ENCODE peak calls at places on chromosomes 7 and 10, in seven cellular contexts. One of them, this sample, is unnamed.

GRCh38 chr7:140977351-140978140 is 37.2 kb downstream of the MRPS33 start:
- ATAC-seq in Right ventricle myocardium superior: no peak
- ATAC-seq in pancreas: no peak
- ATAC-seq in stimulated activated naive B cell treated with anti-CD40 and anti-IgM and Interleukin-4, amounts not matched to agents 10 μg/mL and 1 μg/mL and 100 μg/mL, for 72 hours: no peak
- ATAC-seq in effector memory CD8-positive, alpha-beta T cell: no peak
- ATAC-seq in foreskin keratinocyte: no peak
- ATAC-seq in activated CD8-positive, alpha-beta memory T cell treated with anti-CD3 and anti-CD28 coated beads, Interleukin-2, amount 10 ng/mL, durations not matched to agents 7 days and 5 days: no peak
- ATAC-seq in this sample: no peak

GRCh38 chr7:3722396-3722846 is 421.4 kb downstream of the SDK1 start:
- ATAC-seq in Right ventricle myocardium superior: peak
- ATAC-seq in pancreas: no peak
- ATAC-seq in stimulated activated naive B cell treated with anti-CD40 and anti-IgM and Interleukin-4, amounts not matched to agents 10 μg/mL and 1 μg/mL and 100 μg/mL, for 72 hours: no peak
- ATAC-seq in effector memory CD8-positive, alpha-beta T cell: no peak
- ATAC-seq in foreskin keratinocyte: no peak
- ATAC-seq in activated CD8-positive, alpha-beta memory T cell treated with anti-CD3 and anti-CD28 coated beads, Interleukin-2, amount 10 ng/mL, durations not matched to agents 7 days and 5 days: no peak
- ATAC-seq in this sample: no peak

GRCh38 chr10:124072106-124072505 is 21.3 kb downstream of the CHST15 start:
- ATAC-seq in Right ventricle myocardium superior: no peak
- ATAC-seq in pancreas: no peak
- ATAC-seq in stimulated activated naive B cell treated with anti-CD40 and anti-IgM and Interleukin-4, amounts not matched to agents 10 μg/mL and 1 μg/mL and 100 μg/mL, for 72 hours: peak
- ATAC-seq in effector memory CD8-positive, alpha-beta T cell: no peak
- ATAC-seq in foreskin keratinocyte: no peak
- ATAC-seq in activated CD8-positive, alpha-beta memory T cell treated with anti-CD3 and anti-CD28 coated beads, Interleukin-2, amount 10 ng/mL, durations not matched to agents 7 days and 5 days: no peak
- ATAC-seq in this sample: no peak

GRCh38 chr10:100168313-100168643 is 17.6 kb downstream of the ERLIN1 start:
- ATAC-seq in Right ventricle myocardium superior: no peak
- ATAC-seq in pancreas: no peak
- ATAC-seq in stimulated activated naive B cell treated with anti-CD40 and anti-IgM and Interleukin-4, amounts not matched to agents 10 μg/mL and 1 μg/mL and 100 μg/mL, for 72 hours: no peak
- ATAC-seq in effector memory CD8-positive, alpha-beta T cell: no peak
- ATAC-seq in foreskin keratinocyte: no peak
- ATAC-seq in activated CD8-positive, alpha-beta memory T cell treated with anti-CD3 and anti-CD28 coated beads, Interleukin-2, amount 10 ng/mL, durations not matched to agents 7 days and 5 days: peak
- ATAC-seq in this sample: no peak

GRCh38 chr7:128431221-128431620 is 21.4 kb upstream of the IMPDH1 start:
- ATAC-seq in Right ventricle myocardium superior: no peak
- ATAC-seq in pancreas: no peak
- ATAC-seq in stimulated activated naive B cell treated with anti-CD40 and anti-IgM and Interleukin-4, amounts not matched to agents 10 μg/mL and 1 μg/mL and 100 μg/mL, for 72 hours: no peak
- ATAC-seq in effector memory CD8-positive, alpha-beta T cell: no peak
- ATAC-seq in foreskin keratinocyte: peak
- ATAC-seq in activated CD8-positive, alpha-beta memory T cell treated with anti-CD3 and anti-CD28 coated beads, Interleukin-2, amount 10 ng/mL, durations not matched to agents 7 days and 5 days: no peak
- ATAC-seq in this sample: no peak

GRCh38 chr7:15848362-15848761 is 161.9 kb upstream of the MEOX2 start:
- ATAC-seq in Right ventricle myocardium superior: no peak
- ATAC-seq in pancreas: no peak
- ATAC-seq in stimulated activated naive B cell treated with anti-CD40 and anti-IgM and Interleukin-4, amounts not matched to agents 10 μg/mL and 1 μg/mL and 100 μg/mL, for 72 hours: no peak
- ATAC-seq in effector memory CD8-positive, alpha-beta T cell: no peak
- ATAC-seq in foreskin keratinocyte: no peak
- ATAC-seq in activated CD8-positive, alpha-beta memory T cell treated with anti-CD3 and anti-CD28 coated beads, Interleukin-2, amount 10 ng/mL, durations not matched to agents 7 days and 5 days: no peak
- ATAC-seq in this sample: no peak

GRCh38 chr7:351256-351655 is 61.3 kb downstream of the FOXL3 start:
- ATAC-seq in Right ventricle myocardium superior: no peak
- ATAC-seq in pancreas: no peak
- ATAC-seq in stimulated activated naive B cell treated with anti-CD40 and anti-IgM and Interleukin-4, amounts not matched to agents 10 μg/mL and 1 μg/mL and 100 μg/mL, for 72 hours: peak
- ATAC-seq in effector memory CD8-positive, alpha-beta T cell: peak
- ATAC-seq in foreskin keratinocyte: no peak
- ATAC-seq in activated CD8-positive, alpha-beta memory T cell treated with anti-CD3 and anti-CD28 coated beads, Interleukin-2, amount 10 ng/mL, durations not matched to agents 7 days and 5 days: peak
- ATAC-seq in this sample: no peak

GRCh38 chr10:118809372-118809695 is 54.6 kb upstream of the CACUL1 start:
- ATAC-seq in Right ventricle myocardium superior: peak
- ATAC-seq in pancreas: no peak
- ATAC-seq in stimulated activated naive B cell treated with anti-CD40 and anti-IgM and Interleukin-4, amounts not matched to agents 10 μg/mL and 1 μg/mL and 100 μg/mL, for 72 hours: no peak
- ATAC-seq in effector memory CD8-positive, alpha-beta T cell: no peak
- ATAC-seq in foreskin keratinocyte: no peak
- ATAC-seq in activated CD8-positive, alpha-beta memory T cell treated with anti-CD3 and anti-CD28 coated beads, Interleukin-2, amount 10 ng/mL, durations not matched to agents 7 days and 5 days: no peak
- ATAC-seq in this sample: no peak

GRCh38 chr7:131692131-131692960 is 135.9 kb upstream of the PODXL start:
- ATAC-seq in Right ventricle myocardium superior: peak
- ATAC-seq in pancreas: peak
- ATAC-seq in stimulated activated naive B cell treated with anti-CD40 and anti-IgM and Interleukin-4, amounts not matched to agents 10 μg/mL and 1 μg/mL and 100 μg/mL, for 72 hours: peak
- ATAC-seq in effector memory CD8-positive, alpha-beta T cell: no peak
- ATAC-seq in foreskin keratinocyte: peak
- ATAC-seq in activated CD8-positive, alpha-beta memory T cell treated with anti-CD3 and anti-CD28 coated beads, Interleukin-2, amount 10 ng/mL, durations not matched to agents 7 days and 5 days: peak
- ATAC-seq in this sample: peak

GRCh38 chr7:105690286-105690915 is 109.1 kb upstream of the EFCAB10 start:
- ATAC-seq in Right ventricle myocardium superior: no peak
- ATAC-seq in pancreas: no peak
- ATAC-seq in stimulated activated naive B cell treated with anti-CD40 and anti-IgM and Interleukin-4, amounts not matched to agents 10 μg/mL and 1 μg/mL and 100 μg/mL, for 72 hours: no peak
- ATAC-seq in effector memory CD8-positive, alpha-beta T cell: no peak
- ATAC-seq in foreskin keratinocyte: no peak
- ATAC-seq in activated CD8-positive, alpha-beta memory T cell treated with anti-CD3 and anti-CD28 coated beads, Interleukin-2, amount 10 ng/mL, durations not matched to agents 7 days and 5 days: no peak
- ATAC-seq in this sample: no peak

GRCh38 chr10:124700293-124701037 is 43.7 kb downstream of the FAM53B start:
- ATAC-seq in Right ventricle myocardium superior: no peak
- ATAC-seq in pancreas: no peak
- ATAC-seq in stimulated activated naive B cell treated with anti-CD40 and anti-IgM and Interleukin-4, amounts not matched to agents 10 μg/mL and 1 μg/mL and 100 μg/mL, for 72 hours: peak
- ATAC-seq in effector memory CD8-positive, alpha-beta T cell: no peak
- ATAC-seq in foreskin keratinocyte: no peak
- ATAC-seq in activated CD8-positive, alpha-beta memory T cell treated with anti-CD3 and anti-CD28 coated beads, Interleukin-2, amount 10 ng/mL, durations not matched to agents 7 days and 5 days: no peak
- ATAC-seq in this sample: no peak

GRCh38 chr7:111175908-111176307 is 85.0 kb downstream of the LRRN3 start:
- ATAC-seq in Right ventricle myocardium superior: no peak
- ATAC-seq in pancreas: no peak
- ATAC-seq in stimulated activated naive B cell treated with anti-CD40 and anti-IgM and Interleukin-4, amounts not matched to agents 10 μg/mL and 1 μg/mL and 100 μg/mL, for 72 hours: no peak
- ATAC-seq in effector memory CD8-positive, alpha-beta T cell: no peak
- ATAC-seq in foreskin keratinocyte: no peak
- ATAC-seq in activated CD8-positive, alpha-beta memory T cell treated with anti-CD3 and anti-CD28 coated beads, Interleukin-2, amount 10 ng/mL, durations not matched to agents 7 days and 5 days: no peak
- ATAC-seq in this sample: no peak

GRCh38 chr10:15472431-15473400 is 101.6 kb upstream of the FAM171A1 start:
- ATAC-seq in Right ventricle myocardium superior: peak
- ATAC-seq in pancreas: no peak
- ATAC-seq in stimulated activated naive B cell treated with anti-CD40 and anti-IgM and Interleukin-4, amounts not matched to agents 10 μg/mL and 1 μg/mL and 100 μg/mL, for 72 hours: no peak
- ATAC-seq in effector memory CD8-positive, alpha-beta T cell: no peak
- ATAC-seq in foreskin keratinocyte: no peak
- ATAC-seq in activated CD8-positive, alpha-beta memory T cell treated with anti-CD3 and anti-CD28 coated beads, Interleukin-2, amount 10 ng/mL, durations not matched to agents 7 days and 5 days: no peak
- ATAC-seq in this sample: peak

GRCh38 chr10:42650374-42650773 is 12.0 kb upstream of the ZNF33B start:
- ATAC-seq in Right ventricle myocardium superior: no peak
- ATAC-seq in pancreas: no peak
- ATAC-seq in stimulated activated naive B cell treated with anti-CD40 and anti-IgM and Interleukin-4, amounts not matched to agents 10 μg/mL and 1 μg/mL and 100 μg/mL, for 72 hours: no peak
- ATAC-seq in effector memory CD8-positive, alpha-beta T cell: no peak
- ATAC-seq in foreskin keratinocyte: no peak
- ATAC-seq in activated CD8-positive, alpha-beta memory T cell treated with anti-CD3 and anti-CD28 coated beads, Interleukin-2, amount 10 ng/mL, durations not matched to agents 7 days and 5 days: no peak
- ATAC-seq in this sample: no peak

GRCh38 chr7:151626422-151627115 is 106.9 kb upstream of the RHEB start:
- ATAC-seq in Right ventricle myocardium superior: peak
- ATAC-seq in pancreas: peak
- ATAC-seq in stimulated activated naive B cell treated with anti-CD40 and anti-IgM and Interleukin-4, amounts not matched to agents 10 μg/mL and 1 μg/mL and 100 μg/mL, for 72 hours: peak
- ATAC-seq in effector memory CD8-positive, alpha-beta T cell: no peak
- ATAC-seq in foreskin keratinocyte: peak
- ATAC-seq in activated CD8-positive, alpha-beta memory T cell treated with anti-CD3 and anti-CD28 coated beads, Interleukin-2, amount 10 ng/mL, durations not matched to agents 7 days and 5 days: peak
- ATAC-seq in this sample: peak

GRCh38 chr7:51186531-51186930 is 130.1 kb downstream of the COBL start:
- ATAC-seq in Right ventricle myocardium superior: peak
- ATAC-seq in pancreas: no peak
- ATAC-seq in stimulated activated naive B cell treated with anti-CD40 and anti-IgM and Interleukin-4, amounts not matched to agents 10 μg/mL and 1 μg/mL and 100 μg/mL, for 72 hours: no peak
- ATAC-seq in effector memory CD8-positive, alpha-beta T cell: no peak
- ATAC-seq in foreskin keratinocyte: peak
- ATAC-seq in activated CD8-positive, alpha-beta memory T cell treated with anti-CD3 and anti-CD28 coated beads, Interleukin-2, amount 10 ng/mL, durations not matched to agents 7 days and 5 days: no peak
- ATAC-seq in this sample: no peak

GRCh38 chr10:15244635-15245197 is 76.2 kb upstream of the NMT2 start:
- ATAC-seq in Right ventricle myocardium superior: no peak
- ATAC-seq in pancreas: no peak
- ATAC-seq in stimulated activated naive B cell treated with anti-CD40 and anti-IgM and Interleukin-4, amounts not matched to agents 10 μg/mL and 1 μg/mL and 100 μg/mL, for 72 hours: no peak
- ATAC-seq in effector memory CD8-positive, alpha-beta T cell: no peak
- ATAC-seq in foreskin keratinocyte: no peak
- ATAC-seq in activated CD8-positive, alpha-beta memory T cell treated with anti-CD3 and anti-CD28 coated beads, Interleukin-2, amount 10 ng/mL, durations not matched to agents 7 days and 5 days: peak
- ATAC-seq in this sample: no peak

GRCh38 chr7:29042893-29043292 is 84.8 kb upstream of the TRIL start:
- ATAC-seq in Right ventricle myocardium superior: no peak
- ATAC-seq in pancreas: peak
- ATAC-seq in stimulated activated naive B cell treated with anti-CD40 and anti-IgM and Interleukin-4, amounts not matched to agents 10 μg/mL and 1 μg/mL and 100 μg/mL, for 72 hours: no peak
- ATAC-seq in effector memory CD8-positive, alpha-beta T cell: no peak
- ATAC-seq in foreskin keratinocyte: no peak
- ATAC-seq in activated CD8-positive, alpha-beta memory T cell treated with anti-CD3 and anti-CD28 coated beads, Interleukin-2, amount 10 ng/mL, durations not matched to agents 7 days and 5 days: no peak
- ATAC-seq in this sample: no peak

GRCh38 chr7:106206826-106207541 is 77.8 kb downstream of the NAMPT start:
- ATAC-seq in Right ventricle myocardium superior: peak
- ATAC-seq in pancreas: peak
- ATAC-seq in stimulated activated naive B cell treated with anti-CD40 and anti-IgM and Interleukin-4, amounts not matched to agents 10 μg/mL and 1 μg/mL and 100 μg/mL, for 72 hours: no peak
- ATAC-seq in effector memory CD8-positive, alpha-beta T cell: no peak
- ATAC-seq in foreskin keratinocyte: no peak
- ATAC-seq in activated CD8-positive, alpha-beta memory T cell treated with anti-CD3 and anti-CD28 coated beads, Interleukin-2, amount 10 ng/mL, durations not matched to agents 7 days and 5 days: no peak
- ATAC-seq in this sample: no peak

GRCh38 chr7:155210386-155210785 is 87.3 kb upstream of the INSIG1 start:
- ATAC-seq in Right ventricle myocardium superior: no peak
- ATAC-seq in pancreas: no peak
- ATAC-seq in stimulated activated naive B cell treated with anti-CD40 and anti-IgM and Interleukin-4, amounts not matched to agents 10 μg/mL and 1 μg/mL and 100 μg/mL, for 72 hours: no peak
- ATAC-seq in effector memory CD8-positive, alpha-beta T cell: no peak
- ATAC-seq in foreskin keratinocyte: peak
- ATAC-seq in activated CD8-positive, alpha-beta memory T cell treated with anti-CD3 and anti-CD28 coated beads, Interleukin-2, amount 10 ng/mL, durations not matched to agents 7 days and 5 days: no peak
- ATAC-seq in this sample: no peak

GRCh38 chr7:130154131-130154500 is 51.1 kb downstream of the TMEM209 start:
- ATAC-seq in Right ventricle myocardium superior: peak
- ATAC-seq in pancreas: peak
- ATAC-seq in stimulated activated naive B cell treated with anti-CD40 and anti-IgM and Interleukin-4, amounts not matched to agents 10 μg/mL and 1 μg/mL and 100 μg/mL, for 72 hours: no peak
- ATAC-seq in effector memory CD8-positive, alpha-beta T cell: no peak
- ATAC-seq in foreskin keratinocyte: peak
- ATAC-seq in activated CD8-positive, alpha-beta memory T cell treated with anti-CD3 and anti-CD28 coated beads, Interleukin-2, amount 10 ng/mL, durations not matched to agents 7 days and 5 days: no peak
- ATAC-seq in this sample: peak

GRCh38 chr7:154898973-154899855 is 103.7 kb downstream of the PAXIP1 start:
- ATAC-seq in Right ventricle myocardium superior: no peak
- ATAC-seq in pancreas: no peak
- ATAC-seq in stimulated activated naive B cell treated with anti-CD40 and anti-IgM and Interleukin-4, amounts not matched to agents 10 μg/mL and 1 μg/mL and 100 μg/mL, for 72 hours: no peak
- ATAC-seq in effector memory CD8-positive, alpha-beta T cell: no peak
- ATAC-seq in foreskin keratinocyte: no peak
- ATAC-seq in activated CD8-positive, alpha-beta memory T cell treated with anti-CD3 and anti-CD28 coated beads, Interleukin-2, amount 10 ng/mL, durations not matched to agents 7 days and 5 days: no peak
- ATAC-seq in this sample: no peak

GRCh38 chr7:100124301-100125229 is 2.2 kb upstream of the MBLAC1 start:
- ATAC-seq in Right ventricle myocardium superior: no peak
- ATAC-seq in pancreas: no peak
- ATAC-seq in stimulated activated naive B cell treated with anti-CD40 and anti-IgM and Interleukin-4, amounts not matched to agents 10 μg/mL and 1 μg/mL and 100 μg/mL, for 72 hours: no peak
- ATAC-seq in effector memory CD8-positive, alpha-beta T cell: no peak
- ATAC-seq in foreskin keratinocyte: no peak
- ATAC-seq in activated CD8-positive, alpha-beta memory T cell treated with anti-CD3 and anti-CD28 coated beads, Interleukin-2, amount 10 ng/mL, durations not matched to agents 7 days and 5 days: no peak
- ATAC-seq in this sample: no peak

GRCh38 chr10:110901954-110902819 is 16.8 kb downstream of the BBIP1 start:
- ATAC-seq in Right ventricle myocardium superior: no peak
- ATAC-seq in pancreas: peak
- ATAC-seq in stimulated activated naive B cell treated with anti-CD40 and anti-IgM and Interleukin-4, amounts not matched to agents 10 μg/mL and 1 μg/mL and 100 μg/mL, for 72 hours: no peak
- ATAC-seq in effector memory CD8-positive, alpha-beta T cell: no peak
- ATAC-seq in foreskin keratinocyte: peak
- ATAC-seq in activated CD8-positive, alpha-beta memory T cell treated with anti-CD3 and anti-CD28 coated beads, Interleukin-2, amount 10 ng/mL, durations not matched to agents 7 days and 5 days: peak
- ATAC-seq in this sample: peak

This sample was measured in SK-N-SH treated with all-trans-retinoic acid at 6 μM for 48 hours.